ENCODE peak calls at places on chromosomes 12 and 14, in nine cellular contexts. H is stomach, S is Caco-2, R is H1, Z is small intestine, T is cardiac muscle cell, W is prostate gland, G is fibroblast of lung, P is lung. C is an unnamed sample.

GRCh38 chr12:112456029-112456428 is 37.3 kb downstream of the PTPN11 start:
- DNase-seq in H (no peak), S (no peak), R (no peak), Z (no peak), T (no peak), W (no peak), G (no peak), P (no peak), C (no peak)

GRCh38 chr14:42299692-42300091 is 693.0 kb downstream of the LRFN5 start:
- DNase-seq in H (no peak), S (no peak), R (no peak), Z (no peak), T (no peak), W (no peak), G (no peak), P (no peak), C (no peak)

GRCh38 chr14:29220077-29220476 is 453.5 kb downstream of the FOXG1 start:
- DNase-seq in H (no peak), S (no peak), R (no peak), Z (no peak), T (no peak), W (no peak), G (no peak), P (no peak), C (no peak)

GRCh38 chr14:45251912-45252311 is 1.1 kb downstream of the MIS18BP1 start:
- DNase-seq in H (no peak), S (no peak), R (no peak), Z (peak; percentile 48), T (peak; percentile 32), W (no peak), G (peak; percentile 29), P (no peak), C (no peak)

GRCh38 chr12:64621257-64621942 is 11.1 kb downstream of the RASSF3 start:
- DNase-seq in H (no peak), S (no peak), R (no peak), Z (no peak), T (peak; percentile 34), W (no peak), G (peak; percentile 79), P (no peak), C (no peak)

GRCh38 chr12:1473418-1473817 is 121.0 kb downstream of the FBXL14 start:
- DNase-seq in H (no peak), S (no peak), R (no peak), Z (peak; percentile 5), T (no peak), W (peak; percentile 29), G (no peak), P (no peak), C (no peak)

GRCh38 chr14:106605548-106606448 is 1079.4 kb downstream of the TMEM121 start:
- DNase-seq in H (peak; percentile 52), S (peak; percentile 64), R (no peak), Z (peak; percentile 43), T (no peak), W (no peak), G (no peak), P (no peak), C (no peak)

GRCh38 chr12:14537088-14537487 is 30.6 kb downstream of the PLBD1 start:
- DNase-seq in H (no peak), S (no peak), R (no peak), Z (no peak), T (no peak), W (no peak), G (no peak), P (no peak), C (no peak)

GRCh38 chr14:91394105-91395081 is 23.2 kb downstream of the CCDC88C start:
- DNase-seq in H (no peak), S (no peak), R (no peak), Z (no peak), T (no peak), W (no peak), G (no peak), P (no peak), C (no peak)

GRCh38 chr12:69714542-69714941 is 15.4 kb upstream of the BEST3 start:
- DNase-seq in H (no peak), S (no peak), R (no peak), Z (no peak), T (no peak), W (no peak), G (no peak), P (no peak), C (no peak)

GRCh38 chr12:93676408-93677194 is 574 bp upstream of the CRADD start:
- DNase-seq in H (no peak), S (no peak), R (no peak), Z (peak; percentile 10), T (no peak), W (no peak), G (no peak), P (no peak), C (no peak)

GRCh38 chr12:93678779-93679178 is 1.6 kb downstream of the CRADD start:
- DNase-seq in H (no peak), S (no peak), R (no peak), Z (no peak), T (no peak), W (no peak), G (no peak), P (no peak), C (no peak)

GRCh38 chr12:93677195-93678064 is at the start of gene CRADD:
- DNase-seq in H (peak; percentile 76), S (peak; percentile 91), R (peak; percentile 92), Z (peak; percentile 97), T (peak; percentile 99), W (peak; percentile 84), G (peak; percentile 100), P (peak; percentile 89), C (peak; percentile 78)

GRCh38 chr12:93682846-93683261 is 5.7 kb downstream of the CRADD start:
- DNase-seq in H (no peak), S (no peak), R (no peak), Z (no peak), T (no peak), W (no peak), G (no peak), P (no peak), C (no peak)

GRCh38 chr12:93679308-93679933 is 2.2 kb downstream of the CRADD start:
- DNase-seq in H (no peak), S (no peak), R (no peak), Z (peak; percentile 44), T (no peak), W (no peak), G (no peak), P (no peak), C (no peak)
- H3K4me3 ChIP-seq in H (no peak overlapping the region), S (no peak overlapping the region), R (no peak overlapping the region), Z (no peak overlapping the region), T (no peak overlapping the region), W (no peak overlapping the region), G (no peak overlapping the region), P (no peak overlapping the region), C (no peak overlapping the region)

GRCh38 chr14:32692441-32692840 is 246.2 kb upstream of the NPAS3 start:
- DNase-seq in H (no peak), S (no peak), R (no peak), Z (no peak), T (no peak), W (no peak), G (no peak), P (no peak), C (no peak)
- H3K4me1 ChIP-seq in H (no peaks in the 10 kb centered on the region), S (no peaks in the 10 kb centered on the region), R (no peaks in the 10 kb centered on the region), Z (no peaks in the 10 kb centered on the region), T (no peaks in the 10 kb centered on the region), W (no peaks in the 10 kb centered on the region), G (no peaks in the 10 kb centered on the region), P (peaks cover 2% of the 10 kb centered on the region), C (no peaks in the 10 kb centered on the region)

GRCh38 chr12:48978291-48978740 is at the start of gene WNT1:
- DNase-seq in H (no peak), S (no peak), R (no peak), Z (no peak), T (no peak), W (no peak), G (no peak), P (no peak), C (no peak)

GRCh38 chr12:48979602-48980388 is 1.7 kb downstream of the WNT1 start:
- DNase-seq in H (peak; percentile 53), S (no peak), R (no peak), Z (peak; percentile 41), T (no peak), W (no peak), G (no peak), P (no peak), C (no peak)

GRCh38 chr12:48977290-48978281 is 536 bp upstream of the WNT1 start:
- DNase-seq in H (peak; percentile 67), S (peak; percentile 61), R (no peak), Z (peak; percentile 78), T (no peak), W (no peak), G (no peak), P (peak; percentile 62), C (no peak)

GRCh38 chr12:48980389-48980952 is 2.3 kb downstream of the WNT1 start:
- DNase-seq in H (no peak), S (peak; percentile 82), R (no peak), Z (peak; percentile 51), T (no peak), W (no peak), G (no peak), P (no peak), C (no peak)

GRCh38 chr12:48978741-48979601 is 849 bp downstream of the WNT1 start:
- DNase-seq in H (no peak), S (no peak), R (no peak), Z (no peak), T (no peak), W (no peak), G (no peak), P (no peak), C (no peak)
- H3K4me3 ChIP-seq in H (peak overlapping the region; percentile 53), S (peak overlapping the region; percentile 48), R (peak overlapping the region; percentile 2), Z (no peak overlapping the region), T (peak overlapping the region; percentile 4), W (peak overlapping the region; percentile 9), G (no peak overlapping the region), P (no peak overlapping the region), C (no peak overlapping the region)

GRCh38 chr12:52020539-52021336 is 14.0 kb downstream of the TAMALIN start:
- DNase-seq in H (peak; percentile 55), S (peak; percentile 79), R (peak; percentile 57), Z (no peak), T (peak; percentile 74), W (no peak), G (peak; percentile 57), P (no peak), C (no peak)

GRCh38 chr12:52020126-52020525 is 13.4 kb downstream of the TAMALIN start:
- DNase-seq in H (no peak), S (no peak), R (no peak), Z (no peak), T (no peak), W (no peak), G (no peak), P (no peak), C (no peak)

GRCh38 chr12:52023182-52023975 is 16.6 kb downstream of the TAMALIN start:
- DNase-seq in H (peak; percentile 93), S (peak; percentile 89), R (peak; percentile 60), Z (peak; percentile 74), T (peak; percentile 78), W (peak; percentile 83), G (peak; percentile 65), P (peak; percentile 90), C (no peak)

GRCh38 chr12:52023976-52024688 is 17.4 kb downstream of the TAMALIN start:
- DNase-seq in H (no peak), S (no peak), R (no peak), Z (no peak), T (no peak), W (no peak), G (no peak), P (no peak), C (no peak)

DNA sequence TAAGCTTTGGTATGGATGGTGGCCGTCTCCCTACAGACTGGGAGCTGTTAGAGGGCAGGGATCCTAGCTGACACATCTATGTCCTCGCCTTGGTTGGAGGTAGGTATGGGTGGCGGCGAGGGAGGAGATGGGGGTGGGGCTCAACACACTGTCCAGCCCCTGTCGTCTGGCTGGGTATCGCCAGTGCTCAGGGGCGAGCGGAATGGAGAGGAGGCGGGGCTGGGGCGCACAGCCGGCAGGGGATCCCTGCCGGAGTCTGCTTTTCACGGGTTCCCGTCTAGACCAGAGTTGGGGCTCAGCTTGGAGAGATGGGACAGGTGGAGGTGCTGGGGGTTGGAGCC is 16.1 kb downstream of the TAMALIN start:
- DNase-seq in H (peak; percentile 40), S (peak; percentile 66), R (no peak), Z (no peak), T (no peak), W (no peak), G (no peak), P (no peak), C (no peak)
- H3K4me1 ChIP-seq in H (peaks cover 38% of the 10 kb centered on the region), S (peaks cover 12% of the 10 kb centered on the region), R (peaks cover 26% of the 10 kb centered on the region), Z (peaks cover 1% of the 10 kb centered on the region), T (peaks cover 23% of the 10 kb centered on the region), W (no peaks in the 10 kb centered on the region), G (peaks cover 7% of the 10 kb centered on the region), P (no peaks in the 10 kb centered on the region), C (peaks cover 6% of the 10 kb centered on the region)